ENCODE peak calls at places on chromosomes 13 and 19, in six cellular contexts. N is H9, L is IMR-90, K is neuronal stem cell, E is mesenchymal stem cell, X is H1. J is an unnamed sample.

GRCh38 chr13:25153736-25154135 is 18.4 kb downstream of the AMER2 start:
- DNase-seq in E (no peak), K (no peak), N (no peak), L (no peak), X (no peak), J (no peak)

GRCh38 chr19:1181606-1182005 is 7.5 kb upstream of the SBNO2 start:
- DNase-seq in X (no peak), K (no peak), E (no peak), N (no peak), L (no peak), J (peak)

GRCh38 chr19:28351761-28352160 is 861.2 kb downstream of the UQCRFS1 start:
- DNase-seq in N (no peak), E (no peak), L (no peak), K (no peak), X (no peak), J (no peak)

GRCh38 chr19:55688422-55689218 is 13.6 kb downstream of the EPN1 start:
- DNase-seq in N (no peak), L (no peak), K (no peak), X (no peak), E (no peak), J (no peak)

GRCh38 chr19:42115219-42115618 is 17.0 kb downstream of the POU2F2 start:
- DNase-seq in E (peak), L (peak), N (no peak), K (no peak), X (no peak), J (no peak)

GRCh38 chr13:38147050-38147449 is 202.6 kb upstream of the UFM1 start:
- DNase-seq in N (no peak), E (no peak), K (no peak), L (no peak), X (no peak), J (no peak)

GRCh38 chr19:49896863-49897621 is at the start of gene IL4I1:
- DNase-seq in N (no peak), K (no peak), X (no peak), E (peak), L (peak), J (peak)

GRCh38 chr19:48499352-48500090 is 12.1 kb downstream of the LMTK3 start:
- DNase-seq in E (no peak), K (no peak), L (no peak), N (no peak), X (no peak), J (peak)

GRCh38 chr13:111153977-111154332 is 38.8 kb downstream of the ARHGEF7 start:
- DNase-seq in K (no peak), E (peak), X (no peak), N (no peak), L (no peak), J (peak)

GRCh38 chr13:44218501-44219240 is 155.0 kb upstream of the SERP2 start:
- DNase-seq in L (no peak), K (no peak), N (no peak), E (no peak), X (no peak), J (no peak)

GRCh38 chr19:6674868-6675305 is 4.9 kb upstream of the TNFSF14 start:
- DNase-seq in X (peak), L (peak), E (peak), K (peak), N (peak), J (no peak)

GRCh38 chr19:43362745-43363144 is 9.3 kb downstream of the CD177 start:
- DNase-seq in N (no peak), L (no peak), E (no peak), K (no peak), X (no peak), J (no peak)

DNA sequence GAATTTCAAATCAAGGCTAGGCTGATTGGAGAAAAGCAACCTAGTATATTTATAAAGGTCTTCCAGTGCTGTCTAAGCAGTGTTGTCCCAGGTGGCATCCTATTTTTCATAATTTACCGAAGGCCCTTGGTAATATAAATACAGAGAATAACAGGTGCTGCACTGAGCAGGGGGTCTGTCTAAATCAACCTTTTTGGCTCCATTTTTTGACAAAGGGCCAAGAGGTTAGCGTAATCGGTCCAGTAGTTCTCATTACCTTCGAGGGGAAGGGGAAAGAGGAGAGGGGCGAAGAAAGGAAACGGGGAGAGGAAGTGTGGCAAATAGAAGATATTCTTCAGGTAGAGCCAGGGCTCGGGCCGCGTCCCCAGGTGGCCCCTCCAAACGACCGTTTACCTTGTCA is 789 bp upstream of the PAN3 start:
- DNase-seq in N (no peak), E (no peak), L (no peak), X (no peak), K (no peak), J (no peak)
- H2BK5ac ChIP-seq in N (no peak), E (no peak), L (peak), X (peak), K (no peak), J (peak)

GRCh38 chr13:43009506-43009905 is 13.9 kb upstream of the DNAJC15 start:
- DNase-seq in L (peak), X (no peak), N (no peak), E (no peak), K (no peak), J (peak)
- H4K91ac ChIP-seq in L (peak), X (no peak), N (no peak), E (no peak), K (no peak), J (no peak)

GRCh38 chr13:20903164-20903475 is 574 bp upstream of the XPO4 start:
- DNase-seq in X (no peak), K (no peak), E (no peak), L (no peak), N (no peak), J (no peak)

GRCh38 chr13:20904908-20905307 is 2.4 kb upstream of the XPO4 start:
- DNase-seq in L (no peak), E (no peak), N (no peak), K (no peak), X (no peak), J (no peak)

GRCh38 chr13:20911037-20911436 is 8.5 kb upstream of the XPO4 start:
- DNase-seq in K (no peak), E (no peak), N (no peak), X (no peak), L (no peak), J (no peak)

DNA sequence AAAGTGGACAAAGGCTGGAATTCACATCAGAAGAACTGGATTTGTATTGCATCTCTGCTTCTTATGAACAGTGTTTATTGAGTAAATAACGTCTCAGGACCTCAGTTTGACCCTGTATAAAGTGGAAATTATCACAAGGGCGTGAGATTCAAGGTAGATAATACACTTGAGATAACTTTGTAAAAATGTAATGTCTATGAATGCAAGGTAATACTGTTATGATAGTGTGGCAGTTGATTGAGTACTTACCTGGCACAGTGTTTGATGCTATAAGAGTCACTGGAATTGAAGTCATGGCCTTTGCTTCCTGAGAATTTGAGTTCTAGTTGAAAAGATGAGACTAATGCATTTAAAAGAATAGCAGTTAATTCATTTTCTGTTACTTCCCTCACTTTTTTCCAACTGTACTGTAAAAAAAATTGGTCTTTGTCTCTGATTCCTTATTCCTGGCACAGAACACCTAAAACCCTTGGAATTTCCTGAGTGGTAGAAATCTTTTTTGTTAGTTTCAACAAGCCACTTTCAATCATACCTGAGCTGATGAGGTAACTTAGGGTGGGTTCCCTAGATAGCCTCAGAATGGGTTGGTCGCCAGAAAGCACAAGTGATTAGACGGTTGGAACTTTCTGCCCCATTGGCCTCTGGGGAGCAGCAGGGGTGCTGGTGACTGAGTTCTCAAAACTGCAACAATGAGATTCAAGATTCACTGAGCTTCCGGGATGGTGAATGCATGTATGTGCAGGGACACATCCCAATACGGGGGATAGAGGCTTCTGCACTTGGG is 6.4 kb upstream of the XPO4 start:
- DNase-seq in K (no peak), E (no peak), N (no peak), X (no peak), L (no peak), J (no peak)
- H3K18ac ChIP-seq in K (no peak), E (no peak), N (no peak), X (no peak), L (no peak), J (no peak)

GRCh38 chr19:3083964-3084363 is 10.2 kb upstream of the GNA11 start:
- DNase-seq in L (no peak), E (no peak), N (no peak), K (no peak), X (no peak), J (no peak)

GRCh38 chr19:3082331-3082730 is 11.8 kb upstream of the GNA11 start:
- DNase-seq in E (no peak), X (no peak), K (no peak), L (no peak), N (no peak), J (no peak)

GRCh38 chr19:3084943-3085342 is 9.2 kb upstream of the GNA11 start:
- DNase-seq in K (no peak), L (no peak), E (no peak), N (no peak), X (no peak), J (no peak)

DNA sequence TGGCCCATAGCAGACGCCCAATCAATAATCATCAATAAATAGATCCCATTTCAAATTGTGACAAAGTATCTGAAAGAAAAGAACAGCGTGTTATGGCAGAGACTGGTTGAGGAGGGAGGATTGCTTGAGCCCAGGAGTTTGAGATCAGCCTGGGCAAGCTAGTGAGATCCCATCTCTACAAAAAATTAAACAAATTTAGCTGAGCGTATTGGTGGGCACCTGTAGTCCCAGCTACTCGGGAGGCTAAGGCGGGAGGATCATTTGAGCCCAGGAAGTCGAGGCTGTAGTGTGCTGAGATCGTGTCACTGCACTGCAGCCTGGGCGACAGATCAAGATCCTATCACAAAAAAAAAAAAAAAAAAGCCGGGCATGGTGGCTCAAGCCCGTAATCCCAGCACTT is 6.4 kb upstream of the GNA11 start:
- DNase-seq in X (no peak), N (no peak), L (no peak), K (no peak), E (no peak), J (no peak)
- H2BK5ac ChIP-seq in X (no peak), N (no peak), L (no peak), K (no peak), E (no peak), J (no peak)

GRCh38 chr13:112202966-112203365 is 136.0 kb downstream of the SOX1 start:
- DNase-seq in L (no peak), K (no peak), N (no peak), E (no peak), X (no peak), J (no peak)

GRCh38 chr13:112203614-112204013 is 136.7 kb downstream of the SOX1 start:
- DNase-seq in X (no peak), N (no peak), E (no peak), K (no peak), L (no peak), J (no peak)

GRCh38 chr13:112204376-112204775 is 137.4 kb downstream of the SOX1 start:
- DNase-seq in X (no peak), N (no peak), L (no peak), E (no peak), K (no peak), J (no peak)

GRCh38 chr13:112205990-112206389 is 139.0 kb downstream of the SOX1 start:
- DNase-seq in X (no peak), L (no peak), N (no peak), K (no peak), E (no peak), J (no peak)

GRCh38 chr13:112204881-112205327 is 138.0 kb downstream of the SOX1 start:
- DNase-seq in X (peak), K (peak), L (no peak), N (peak), E (no peak), J (no peak)
- H4K91ac ChIP-seq in X (no peak), K (peak), L (no peak), N (no peak), E (no peak), J (no peak)

GRCh38 chr13:105817498-105817897 is 718.0 kb downstream of the EFNB2 start:
- DNase-seq in E (no peak), K (no peak), L (no peak), X (no peak), N (no peak), J (no peak)
- H3K18ac ChIP-seq in E (no peak), K (no peak), L (no peak), X (no peak), N (no peak), J (no peak)

DNA sequence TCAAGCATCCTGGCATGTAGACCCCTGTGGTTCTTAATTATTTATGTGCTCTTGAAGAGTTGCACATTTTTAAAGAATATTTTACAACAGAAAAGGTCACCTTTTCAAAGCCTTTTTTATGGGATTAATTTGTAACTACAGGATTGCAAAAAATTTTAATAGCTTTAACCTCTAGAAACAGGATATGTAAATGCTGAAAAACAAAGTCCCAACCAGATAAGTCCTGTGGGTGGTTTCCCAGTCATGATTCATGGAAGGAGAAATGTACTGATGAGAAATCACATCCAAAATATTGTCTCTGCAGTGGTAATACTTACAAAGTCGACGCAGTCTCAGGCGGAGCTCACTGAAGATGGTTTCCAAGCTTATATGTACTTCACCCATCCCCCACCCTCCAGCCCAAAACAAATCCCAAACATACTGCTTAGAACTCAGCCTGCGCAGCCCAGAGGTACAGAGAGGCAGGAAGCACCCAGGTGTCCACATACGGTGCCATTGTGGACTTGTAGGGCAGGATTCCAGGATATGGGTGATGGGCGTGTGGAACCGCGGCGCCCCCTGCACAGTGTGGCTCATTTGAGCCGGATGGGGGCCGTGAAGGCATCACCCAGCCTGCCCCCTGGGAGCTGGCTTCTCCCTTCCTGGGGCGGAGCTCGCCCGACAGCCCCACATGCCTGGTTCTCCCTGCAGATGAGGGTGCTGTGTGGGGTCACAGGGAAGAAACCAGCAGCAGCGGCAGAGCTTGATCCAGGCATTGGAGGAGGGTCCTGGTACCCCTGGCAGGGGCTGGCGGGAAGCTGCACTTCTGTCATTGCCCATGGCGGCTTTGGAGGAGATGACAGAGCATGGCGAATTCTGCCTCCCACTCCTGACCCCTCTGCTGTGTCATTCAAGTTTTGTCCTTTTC is 101.2 kb downstream of the ATP11A start:
- DNase-seq in E (no peak), L (peak), X (peak), N (no peak), K (no peak), J (peak)
- H2BK5ac ChIP-seq in E (no peak), L (no peak), X (peak), N (no peak), K (no peak), J (no peak)

GRCh38 chr13:50566646-50567045 is 276.8 kb downstream of the DLEU7 start:
- DNase-seq in N (no peak), X (no peak), L (no peak), E (no peak), K (no peak), J (no peak)
- H4K91ac ChIP-seq in N (no peak), X (no peak), L (no peak), E (no peak), K (no peak), J (no peak)

GRCh38 chr19:23273594-23274412 is 23.6 kb upstream of the ZNF724 start:
- DNase-seq in X (peak), N (peak), L (peak), K (peak), E (peak), J (peak)
- H3K18ac ChIP-seq in X (peak), N (peak), L (no peak), K (peak), E (peak), J (peak)